ENCODE peak calls at places on chromosomes 7 and 10, in eight cellular contexts. T, X, I, L, J, G, A and K are unnamed samples.

GRCh38 chr7:91772100-91772794 is 108.3 kb downstream of the MTERF1 start:
- DNase-seq in I (peak; percentile 36), T (no peak), L (no peak), A (no peak), G (no peak), J (no peak), X (no peak), K (no peak)

GRCh38 chr7:81155654-81156373 is 237.0 kb upstream of the SEMA3C start:
- DNase-seq in T (no peak), G (no peak), I (no peak), X (peak; percentile 36), L (no peak), J (no peak), A (no peak), K (no peak)

GRCh38 chr7:38229386-38229785 is 44.0 kb downstream of the TARP start:
- DNase-seq in G (peak; percentile 18), X (no peak), L (no peak), A (no peak), J (no peak), T (peak; percentile 22), I (no peak), K (no peak)

GRCh38 chr7:18570890-18571478 is 75.4 kb downstream of the HDAC9 start:
- DNase-seq in L (no peak), X (peak; percentile 12), T (no peak), J (no peak), G (peak; percentile 22), A (peak; percentile 75), I (no peak), K (no peak)

GRCh38 chr10:91467114-91467513 is 57.0 kb downstream of the HECTD2 start:
- DNase-seq in J (no peak), L (no peak), A (no peak), T (no peak), X (no peak), I (no peak), G (no peak), K (no peak)

GRCh38 chr7:1455241-1455939 is 3.9 kb downstream of the MICALL2 start:
- DNase-seq in L (no peak), T (no peak), J (no peak), I (peak; percentile 82), X (no peak), G (no peak), A (no peak), K (no peak)

GRCh38 chr10:97138174-97138573 is 47.6 kb downstream of the SLIT1 start:
- DNase-seq in T (no peak), I (peak; percentile 23), X (peak; percentile 74), A (no peak), J (no peak), L (no peak), G (no peak), K (no peak)

GRCh38 chr7:84200859-84201258 is 6.3 kb upstream of the SEMA3A start:
- DNase-seq in J (no peak), X (no peak), G (no peak), A (peak; percentile 8), I (no peak), T (no peak), L (no peak), K (no peak)

GRCh38 chr10:70578371-70578947 is 24.1 kb downstream of the PRF1 start:
- DNase-seq in I (no peak), L (peak; percentile 72), G (no peak), A (no peak), T (no peak), J (no peak), X (no peak), K (no peak)

GRCh38 chr7:7932553-7932952 is 36.0 kb upstream of the GLCCI1 start:
- DNase-seq in A (no peak), X (no peak), L (no peak), I (no peak), J (no peak), T (no peak), G (no peak), K (no peak)

GRCh38 chr10:79331709-79332108 is 15.6 kb upstream of the PPIF start:
- DNase-seq in I (no peak), J (no peak), G (peak; percentile 72), X (no peak), A (no peak), T (peak; percentile 68), L (peak; percentile 86), K (no peak)

GRCh38 chr7:91916068-91916440 is 24.6 kb upstream of the AKAP9 start:
- DNase-seq in L (no peak), T (no peak), X (no peak), A (no peak), G (no peak), I (no peak), J (no peak), K (no peak)

GRCh38 chr10:60314306-60314940 is 75.3 kb downstream of the ANK3 start:
- DNase-seq in J (no peak), X (no peak), L (no peak), I (peak; percentile 21), G (peak; percentile 57), A (no peak), T (peak; percentile 36), K (no peak)

GRCh38 chr10:58653139-58653538 is 140.5 kb downstream of the BICC1 start:
- DNase-seq in G (no peak), L (no peak), J (no peak), T (no peak), I (no peak), A (no peak), X (no peak), K (no peak)

GRCh38 chr7:116809636-116810266 is 52.6 kb upstream of the CAPZA2 start:
- DNase-seq in A (peak; percentile 74), J (peak; percentile 17), T (peak; percentile 32), G (peak; percentile 51), L (no peak), I (peak; percentile 66), X (no peak), K (peak; percentile 10)

GRCh38 chr7:140275069-140275961 is 98.5 kb upstream of the KDM7A start:
- DNase-seq in J (no peak), T (no peak), G (no peak), L (no peak), I (no peak), A (no peak), X (no peak), K (no peak)

GRCh38 chr10:133162178-133162909 is 2.3 kb downstream of the KNDC1 start:
- DNase-seq in X (no peak), T (no peak), I (no peak), A (peak; percentile 53), L (no peak), J (no peak), G (no peak), K (no peak)

GRCh38 chr10:91592282-91593020 is 40.4 kb downstream of the PPP1R3C start:
- DNase-seq in X (no peak), L (no peak), G (no peak), J (no peak), I (no peak), A (no peak), T (no peak), K (no peak)

GRCh38 chr7:84274029-84274638 is 79.5 kb upstream of the SEMA3A start:
- DNase-seq in G (no peak), I (no peak), T (no peak), J (no peak), L (no peak), A (no peak), X (no peak), K (no peak)

GRCh38 chr10:118246340-118247247 is 95.5 kb downstream of the FAM204A start:
- DNase-seq in J (no peak), L (no peak), I (no peak), T (no peak), A (no peak), G (no peak), X (no peak), K (no peak)

GRCh38 chr7:155357573-155358041 is 59.9 kb downstream of the INSIG1 start:
- DNase-seq in G (peak; percentile 74), I (no peak), A (no peak), J (no peak), T (peak; percentile 55), L (no peak), X (no peak), K (no peak)

GRCh38 chr7:1569440-1569832 is 396 bp downstream of the PSMG3 start:
- DNase-seq in J (no peak), T (no peak), A (no peak), X (no peak), I (peak; percentile 33), L (no peak), G (no peak), K (no peak)

GRCh38 chr7:106767073-106767472 is 98.0 kb upstream of the PIK3CG start:
- DNase-seq in G (no peak), J (no peak), T (no peak), A (no peak), X (no peak), L (no peak), I (no peak), K (no peak)

GRCh38 chr7:142438235-142438922 is 180.5 kb upstream of the PRSS58 start:
- DNase-seq in X (peak; percentile 20), I (peak; percentile 49), G (peak; percentile 51), A (no peak), T (no peak), L (no peak), J (peak; percentile 6), K (no peak)